ENCODE peak calls at places on chromosomes 13 and 19, in ten cellular contexts. G is amygdala, Y is neuronal stem cell, H is uterus, W is renal cortical epithelial cell, E is endothelial cell, U is activated B cell treated with CpG ODN at 0.5 μM for 24 hours, C is Peyer's patch, Q is AG09319, B is NCI-H1694 treated with DMSO at 0.1 percent for 48 hours. R is an unnamed sample.

GRCh38 chr19:40907968-40908735 is 26.1 kb upstream of the CYP2A7 start:
- DNase-seq in G (no peak), Y (no peak), H (peak), W (no peak), E (peak), U (no peak), C (no peak), Q (no peak), B (no peak), R (peak)

GRCh38 chr13:49292742-49293498 is 45.2 kb downstream of the CDADC1 start:
- DNase-seq in G (no peak), Y (no peak), H (no peak), W (peak), E (no peak), U (no peak), C (no peak), Q (peak), B (no peak), R (no peak)

GRCh38 chr13:40180776-40181175 is 485.7 kb downstream of the FOXO1 start:
- DNase-seq in G (no peak), Y (no peak), H (no peak), W (no peak), E (no peak), U (no peak), C (no peak), Q (no peak), B (no peak), R (no peak)

GRCh38 chr19:42135836-42136235 is 3.6 kb upstream of the POU2F2 start:
- DNase-seq in G (no peak), Y (no peak), H (no peak), W (no peak), E (no peak), U (no peak), C (no peak), Q (no peak), B (no peak), R (no peak)

GRCh38 chr19:12949363-12950284 is 4.0 kb downstream of the RAD23A start:
- DNase-seq in G (no peak), Y (no peak), H (no peak), W (no peak), E (no peak), U (no peak), C (no peak), Q (no peak), B (no peak), R (no peak)

GRCh38 chr13:25489238-25489637 is 117.5 kb downstream of the ATP8A2 start:
- DNase-seq in G (no peak), Y (no peak), H (no peak), W (no peak), E (no peak), U (no peak), C (no peak), Q (no peak), B (no peak), R (no peak)

GRCh38 chr19:572891-573825 is 762 bp downstream of the BSG start:
- DNase-seq in G (no peak), Y (no peak), H (peak), W (peak), E (peak), U (no peak), C (peak), Q (no peak), B (no peak), R (no peak)

GRCh38 chr19:30254789-30255188 is 117.4 kb upstream of the ZNF536 start:
- DNase-seq in G (no peak), Y (no peak), H (no peak), W (no peak), E (no peak), U (no peak), C (no peak), Q (no peak), B (no peak), R (no peak)

GRCh38 chr19:46924874-46925547 is 64.2 kb downstream of the ARHGAP35 start:
- DNase-seq in G (no peak), Y (no peak), H (peak), W (no peak), E (no peak), U (no peak), C (no peak), Q (no peak), B (no peak), R (peak)

GRCh38 chr19:9205506-9206113 is 13.8 kb downstream of the OR7D4 start:
- DNase-seq in G (peak), Y (peak), H (peak), W (peak), E (peak), U (peak), C (peak), Q (peak), B (peak), R (peak)

GRCh38 chr19:39398297-39398864 is 7.2 kb downstream of the MED29 start:
- DNase-seq in G (no peak), Y (no peak), H (peak), W (peak), E (no peak), U (peak), C (peak), Q (peak), B (no peak), R (peak)

R was measured in naive B cell.